ENCODE peak calls at places on chromosomes 2 and 18, in ten cellular contexts. One of them, this sample, is unnamed.

GRCh38 chr2:238369516-238370481 is 49.5 kb downstream of the TRAF3IP1 start:
- DNase-seq in tibial nerve: no peak
- DNase-seq in lower lobe of right lung: no peak
- DNase-seq in anterior cingulate cortex: no peak
- DNase-seq in activated T-cell treated with anti-CD3 and anti-CD28 coated beads for 4 hours: no peak
- DNase-seq in activated CD4-positive, alpha-beta T cell treated with anti-CD3 and anti-CD28 coated beads, Interleukin-2, amount 50 U/mL, for 4 hours: no peak
- DNase-seq in right atrium auricular region: no peak
- DNase-seq in CD4-positive, alpha-beta T cell: no peak
- DNase-seq in GM23338: no peak
- DNase-seq in amygdala: no peak
- DNase-seq in this sample: no peak

GRCh38 chr2:42951263-42951938 is 159.0 kb upstream of the HAAO start:
- DNase-seq in amygdala: no peak
- DNase-seq in CD4-positive, alpha-beta T cell: no peak
- DNase-seq in anterior cingulate cortex: no peak
- DNase-seq in activated T-cell treated with anti-CD3 and anti-CD28 coated beads for 4 hours: no peak
- DNase-seq in tibial nerve: peak; percentile 20
- DNase-seq in activated CD4-positive, alpha-beta T cell treated with anti-CD3 and anti-CD28 coated beads, Interleukin-2, amount 50 U/mL, for 4 hours: no peak
- DNase-seq in lower lobe of right lung: no peak
- DNase-seq in right atrium auricular region: no peak
- DNase-seq in GM23338: no peak
- DNase-seq in this sample: no peak

GRCh38 chr2:237627463-237628321 is at the start of gene LRRFIP1:
- DNase-seq in lower lobe of right lung: no peak
- DNase-seq in activated CD4-positive, alpha-beta T cell treated with anti-CD3 and anti-CD28 coated beads, Interleukin-2, amount 50 U/mL, for 4 hours: no peak
- DNase-seq in anterior cingulate cortex: peak; percentile 54
- DNase-seq in right atrium auricular region: no peak
- DNase-seq in CD4-positive, alpha-beta T cell: peak; percentile 8
- DNase-seq in tibial nerve: no peak
- DNase-seq in amygdala: no peak
- DNase-seq in GM23338: peak; percentile 62
- DNase-seq in activated T-cell treated with anti-CD3 and anti-CD28 coated beads for 4 hours: no peak
- DNase-seq in this sample: no peak

GRCh38 chr2:27561060-27561459 is 21.8 kb upstream of the ZNF512 start:
- DNase-seq in anterior cingulate cortex: no peak
- DNase-seq in lower lobe of right lung: no peak
- DNase-seq in activated T-cell treated with anti-CD3 and anti-CD28 coated beads for 4 hours: no peak
- DNase-seq in tibial nerve: no peak
- DNase-seq in GM23338: no peak
- DNase-seq in right atrium auricular region: no peak
- DNase-seq in amygdala: no peak
- DNase-seq in CD4-positive, alpha-beta T cell: no peak
- DNase-seq in activated CD4-positive, alpha-beta T cell treated with anti-CD3 and anti-CD28 coated beads, Interleukin-2, amount 50 U/mL, for 4 hours: no peak
- DNase-seq in this sample: no peak

GRCh38 chr2:202690321-202690900 is 55.6 kb downstream of the FAM117B start:
- DNase-seq in GM23338: peak; percentile 17
- DNase-seq in right atrium auricular region: no peak
- DNase-seq in lower lobe of right lung: no peak
- DNase-seq in CD4-positive, alpha-beta T cell: no peak
- DNase-seq in amygdala: no peak
- DNase-seq in activated CD4-positive, alpha-beta T cell treated with anti-CD3 and anti-CD28 coated beads, Interleukin-2, amount 50 U/mL, for 4 hours: no peak
- DNase-seq in tibial nerve: no peak
- DNase-seq in activated T-cell treated with anti-CD3 and anti-CD28 coated beads for 4 hours: no peak
- DNase-seq in anterior cingulate cortex: no peak
- DNase-seq in this sample: no peak

GRCh38 chr2:144606756-144607498 is 87.0 kb upstream of the ZEB2 start:
- DNase-seq in CD4-positive, alpha-beta T cell: no peak
- DNase-seq in lower lobe of right lung: no peak
- DNase-seq in activated CD4-positive, alpha-beta T cell treated with anti-CD3 and anti-CD28 coated beads, Interleukin-2, amount 50 U/mL, for 4 hours: no peak
- DNase-seq in amygdala: no peak
- DNase-seq in activated T-cell treated with anti-CD3 and anti-CD28 coated beads for 4 hours: no peak
- DNase-seq in right atrium auricular region: no peak
- DNase-seq in tibial nerve: no peak
- DNase-seq in GM23338: no peak
- DNase-seq in anterior cingulate cortex: no peak
- DNase-seq in this sample: no peak

GRCh38 chr2:140643761-140644187 is 1487.0 kb downstream of the LRP1B start:
- DNase-seq in activated T-cell treated with anti-CD3 and anti-CD28 coated beads for 4 hours: no peak
- DNase-seq in lower lobe of right lung: no peak
- DNase-seq in activated CD4-positive, alpha-beta T cell treated with anti-CD3 and anti-CD28 coated beads, Interleukin-2, amount 50 U/mL, for 4 hours: no peak
- DNase-seq in right atrium auricular region: no peak
- DNase-seq in CD4-positive, alpha-beta T cell: no peak
- DNase-seq in amygdala: no peak
- DNase-seq in anterior cingulate cortex: no peak
- DNase-seq in GM23338: no peak
- DNase-seq in tibial nerve: no peak
- DNase-seq in this sample: no peak

GRCh38 chr2:8277921-8278571 is 403.8 kb upstream of the ID2 start:
- DNase-seq in CD4-positive, alpha-beta T cell: no peak
- DNase-seq in right atrium auricular region: no peak
- DNase-seq in lower lobe of right lung: no peak
- DNase-seq in activated T-cell treated with anti-CD3 and anti-CD28 coated beads for 4 hours: no peak
- DNase-seq in activated CD4-positive, alpha-beta T cell treated with anti-CD3 and anti-CD28 coated beads, Interleukin-2, amount 50 U/mL, for 4 hours: no peak
- DNase-seq in GM23338: no peak
- DNase-seq in tibial nerve: no peak
- DNase-seq in anterior cingulate cortex: peak; percentile 15
- DNase-seq in amygdala: no peak
- DNase-seq in this sample: no peak

GRCh38 chr2:148882051-148882450 is 7.0 kb downstream of the KIF5C start:
- DNase-seq in right atrium auricular region: no peak
- DNase-seq in CD4-positive, alpha-beta T cell: no peak
- DNase-seq in GM23338: no peak
- DNase-seq in amygdala: no peak
- DNase-seq in anterior cingulate cortex: no peak
- DNase-seq in lower lobe of right lung: no peak
- DNase-seq in tibial nerve: no peak
- DNase-seq in activated CD4-positive, alpha-beta T cell treated with anti-CD3 and anti-CD28 coated beads, Interleukin-2, amount 50 U/mL, for 4 hours: no peak
- DNase-seq in activated T-cell treated with anti-CD3 and anti-CD28 coated beads for 4 hours: no peak
- DNase-seq in this sample: no peak

GRCh38 chr2:104049433-104049832 is 804.5 kb upstream of the POU3F3 start:
- DNase-seq in right atrium auricular region: no peak
- DNase-seq in activated T-cell treated with anti-CD3 and anti-CD28 coated beads for 4 hours: no peak
- DNase-seq in anterior cingulate cortex: no peak
- DNase-seq in tibial nerve: no peak
- DNase-seq in lower lobe of right lung: no peak
- DNase-seq in activated CD4-positive, alpha-beta T cell treated with anti-CD3 and anti-CD28 coated beads, Interleukin-2, amount 50 U/mL, for 4 hours: no peak
- DNase-seq in amygdala: no peak
- DNase-seq in GM23338: no peak
- DNase-seq in CD4-positive, alpha-beta T cell: no peak
- DNase-seq in this sample: no peak

GRCh38 chr2:83695037-83695436 is 764.0 kb downstream of the SUCLG1 start:
- DNase-seq in amygdala: no peak
- DNase-seq in CD4-positive, alpha-beta T cell: no peak
- DNase-seq in anterior cingulate cortex: no peak
- DNase-seq in GM23338: no peak
- DNase-seq in right atrium auricular region: no peak
- DNase-seq in tibial nerve: no peak
- DNase-seq in activated CD4-positive, alpha-beta T cell treated with anti-CD3 and anti-CD28 coated beads, Interleukin-2, amount 50 U/mL, for 4 hours: no peak
- DNase-seq in lower lobe of right lung: no peak
- DNase-seq in activated T-cell treated with anti-CD3 and anti-CD28 coated beads for 4 hours: no peak
- DNase-seq in this sample: no peak

GRCh38 chr2:124566518-124566970 is 541.5 kb downstream of the CNTNAP5 start:
- DNase-seq in GM23338: no peak
- DNase-seq in tibial nerve: no peak
- DNase-seq in activated T-cell treated with anti-CD3 and anti-CD28 coated beads for 4 hours: no peak
- DNase-seq in lower lobe of right lung: no peak
- DNase-seq in right atrium auricular region: no peak
- DNase-seq in CD4-positive, alpha-beta T cell: no peak
- DNase-seq in amygdala: no peak
- DNase-seq in anterior cingulate cortex: no peak
- DNase-seq in activated CD4-positive, alpha-beta T cell treated with anti-CD3 and anti-CD28 coated beads, Interleukin-2, amount 50 U/mL, for 4 hours: no peak
- DNase-seq in this sample: no peak

GRCh38 chr2:64626146-64626809 is 27.4 kb downstream of the SERTAD2 start:
- DNase-seq in anterior cingulate cortex: no peak
- DNase-seq in activated CD4-positive, alpha-beta T cell treated with anti-CD3 and anti-CD28 coated beads, Interleukin-2, amount 50 U/mL, for 4 hours: no peak
- DNase-seq in GM23338: no peak
- DNase-seq in right atrium auricular region: peak; percentile 40
- DNase-seq in tibial nerve: no peak
- DNase-seq in activated T-cell treated with anti-CD3 and anti-CD28 coated beads for 4 hours: no peak
- DNase-seq in lower lobe of right lung: no peak
- DNase-seq in amygdala: no peak
- DNase-seq in CD4-positive, alpha-beta T cell: no peak
- DNase-seq in this sample: no peak

GRCh38 chr2:169528271-169528701 is 18.8 kb downstream of the KLHL41 start:
- DNase-seq in right atrium auricular region: peak; percentile 73
- DNase-seq in amygdala: peak; percentile 20
- DNase-seq in GM23338: peak; percentile 90
- DNase-seq in activated T-cell treated with anti-CD3 and anti-CD28 coated beads for 4 hours: peak; percentile 73
- DNase-seq in anterior cingulate cortex: peak; percentile 52
- DNase-seq in tibial nerve: peak; percentile 81
- DNase-seq in lower lobe of right lung: peak; percentile 61
- DNase-seq in CD4-positive, alpha-beta T cell: peak; percentile 60
- DNase-seq in activated CD4-positive, alpha-beta T cell treated with anti-CD3 and anti-CD28 coated beads, Interleukin-2, amount 50 U/mL, for 4 hours: peak; percentile 73
- DNase-seq in this sample: peak; percentile 76

GRCh38 chr2:140759431-140760156 is 1371.2 kb downstream of the LRP1B start:
- DNase-seq in GM23338: no peak
- DNase-seq in CD4-positive, alpha-beta T cell: no peak
- DNase-seq in tibial nerve: no peak
- DNase-seq in right atrium auricular region: no peak
- DNase-seq in activated CD4-positive, alpha-beta T cell treated with anti-CD3 and anti-CD28 coated beads, Interleukin-2, amount 50 U/mL, for 4 hours: no peak
- DNase-seq in amygdala: peak; percentile 7
- DNase-seq in activated T-cell treated with anti-CD3 and anti-CD28 coated beads for 4 hours: no peak
- DNase-seq in lower lobe of right lung: no peak
- DNase-seq in anterior cingulate cortex: no peak
- DNase-seq in this sample: no peak

GRCh38 chr2:69926849-69927515 is 12.1 kb downstream of the MXD1 start:
- DNase-seq in activated CD4-positive, alpha-beta T cell treated with anti-CD3 and anti-CD28 coated beads, Interleukin-2, amount 50 U/mL, for 4 hours: no peak
- DNase-seq in lower lobe of right lung: no peak
- DNase-seq in right atrium auricular region: no peak
- DNase-seq in amygdala: no peak
- DNase-seq in tibial nerve: no peak
- DNase-seq in CD4-positive, alpha-beta T cell: no peak
- DNase-seq in GM23338: no peak
- DNase-seq in anterior cingulate cortex: no peak
- DNase-seq in activated T-cell treated with anti-CD3 and anti-CD28 coated beads for 4 hours: no peak
- DNase-seq in this sample: no peak

GRCh38 chr2:229141626-229142025 is 129.5 kb downstream of the PID1 start:
- DNase-seq in anterior cingulate cortex: no peak
- DNase-seq in right atrium auricular region: no peak
- DNase-seq in activated CD4-positive, alpha-beta T cell treated with anti-CD3 and anti-CD28 coated beads, Interleukin-2, amount 50 U/mL, for 4 hours: no peak
- DNase-seq in amygdala: no peak
- DNase-seq in activated T-cell treated with anti-CD3 and anti-CD28 coated beads for 4 hours: no peak
- DNase-seq in GM23338: no peak
- DNase-seq in tibial nerve: no peak
- DNase-seq in lower lobe of right lung: no peak
- DNase-seq in CD4-positive, alpha-beta T cell: no peak
- DNase-seq in this sample: no peak

GRCh38 chr2:52658598-52658997 is 1109.0 kb upstream of the CHAC2 start:
- DNase-seq in anterior cingulate cortex: no peak
- DNase-seq in GM23338: no peak
- DNase-seq in lower lobe of right lung: no peak
- DNase-seq in tibial nerve: no peak
- DNase-seq in right atrium auricular region: no peak
- DNase-seq in activated T-cell treated with anti-CD3 and anti-CD28 coated beads for 4 hours: no peak
- DNase-seq in amygdala: no peak
- DNase-seq in CD4-positive, alpha-beta T cell: no peak
- DNase-seq in activated CD4-positive, alpha-beta T cell treated with anti-CD3 and anti-CD28 coated beads, Interleukin-2, amount 50 U/mL, for 4 hours: no peak
- DNase-seq in this sample: no peak

GRCh38 chr2:161223139-161223732 is 63.0 kb downstream of the TANK start:
- DNase-seq in anterior cingulate cortex: no peak
- DNase-seq in CD4-positive, alpha-beta T cell: no peak
- DNase-seq in GM23338: peak; percentile 61
- DNase-seq in amygdala: no peak
- DNase-seq in right atrium auricular region: no peak
- DNase-seq in activated CD4-positive, alpha-beta T cell treated with anti-CD3 and anti-CD28 coated beads, Interleukin-2, amount 50 U/mL, for 4 hours: no peak
- DNase-seq in lower lobe of right lung: no peak
- DNase-seq in activated T-cell treated with anti-CD3 and anti-CD28 coated beads for 4 hours: no peak
- DNase-seq in tibial nerve: peak; percentile 31
- DNase-seq in this sample: no peak

GRCh38 chr2:165357758-165358157 is 111.7 kb upstream of the CSRNP3 start:
- DNase-seq in right atrium auricular region: no peak
- DNase-seq in amygdala: no peak
- DNase-seq in activated T-cell treated with anti-CD3 and anti-CD28 coated beads for 4 hours: no peak
- DNase-seq in lower lobe of right lung: no peak
- DNase-seq in activated CD4-positive, alpha-beta T cell treated with anti-CD3 and anti-CD28 coated beads, Interleukin-2, amount 50 U/mL, for 4 hours: no peak
- DNase-seq in tibial nerve: no peak
- DNase-seq in GM23338: no peak
- DNase-seq in anterior cingulate cortex: no peak
- DNase-seq in CD4-positive, alpha-beta T cell: no peak
- DNase-seq in this sample: no peak

GRCh38 chr2:27680571-27680970 is 16.9 kb downstream of the SLC4A1AP start:
- DNase-seq in GM23338: no peak
- DNase-seq in CD4-positive, alpha-beta T cell: no peak
- DNase-seq in anterior cingulate cortex: no peak
- DNase-seq in activated CD4-positive, alpha-beta T cell treated with anti-CD3 and anti-CD28 coated beads, Interleukin-2, amount 50 U/mL, for 4 hours: no peak
- DNase-seq in tibial nerve: no peak
- DNase-seq in lower lobe of right lung: no peak
- DNase-seq in activated T-cell treated with anti-CD3 and anti-CD28 coated beads for 4 hours: no peak
- DNase-seq in right atrium auricular region: no peak
- DNase-seq in amygdala: no peak
- DNase-seq in this sample: no peak

GRCh38 chr2:40451926-40452605 is at the start of gene SLC8A1:
- DNase-seq in right atrium auricular region: no peak
- DNase-seq in tibial nerve: no peak
- DNase-seq in anterior cingulate cortex: peak; percentile 37
- DNase-seq in CD4-positive, alpha-beta T cell: no peak
- DNase-seq in activated T-cell treated with anti-CD3 and anti-CD28 coated beads for 4 hours: no peak
- DNase-seq in amygdala: no peak
- DNase-seq in lower lobe of right lung: peak; percentile 55
- DNase-seq in activated CD4-positive, alpha-beta T cell treated with anti-CD3 and anti-CD28 coated beads, Interleukin-2, amount 50 U/mL, for 4 hours: no peak
- DNase-seq in GM23338: peak; percentile 67
- DNase-seq in this sample: no peak

GRCh38 chr2:239190921-239191885 is 209.6 kb downstream of the HDAC4 start:
- DNase-seq in anterior cingulate cortex: no peak
- DNase-seq in activated CD4-positive, alpha-beta T cell treated with anti-CD3 and anti-CD28 coated beads, Interleukin-2, amount 50 U/mL, for 4 hours: no peak
- DNase-seq in activated T-cell treated with anti-CD3 and anti-CD28 coated beads for 4 hours: no peak
- DNase-seq in tibial nerve: no peak
- DNase-seq in lower lobe of right lung: no peak
- DNase-seq in right atrium auricular region: no peak
- DNase-seq in CD4-positive, alpha-beta T cell: no peak
- DNase-seq in amygdala: no peak
- DNase-seq in GM23338: no peak
- DNase-seq in this sample: no peak

GRCh38 chr2:229431331-229431954 is 160.4 kb upstream of the PID1 start:
- DNase-seq in lower lobe of right lung: no peak
- DNase-seq in amygdala: no peak
- DNase-seq in GM23338: peak; percentile 89
- DNase-seq in right atrium auricular region: no peak
- DNase-seq in CD4-positive, alpha-beta T cell: no peak
- DNase-seq in activated CD4-positive, alpha-beta T cell treated with anti-CD3 and anti-CD28 coated beads, Interleukin-2, amount 50 U/mL, for 4 hours: no peak
- DNase-seq in tibial nerve: no peak
- DNase-seq in anterior cingulate cortex: no peak
- DNase-seq in activated T-cell treated with anti-CD3 and anti-CD28 coated beads for 4 hours: no peak
- DNase-seq in this sample: no peak

GRCh38 chr2:43309935-43310334 is 83.5 kb upstream of the ZFP36L2 start:
- DNase-seq in activated CD4-positive, alpha-beta T cell treated with anti-CD3 and anti-CD28 coated beads, Interleukin-2, amount 50 U/mL, for 4 hours: no peak
- DNase-seq in right atrium auricular region: no peak
- DNase-seq in activated T-cell treated with anti-CD3 and anti-CD28 coated beads for 4 hours: no peak
- DNase-seq in GM23338: no peak
- DNase-seq in lower lobe of right lung: no peak
- DNase-seq in amygdala: no peak
- DNase-seq in anterior cingulate cortex: no peak
- DNase-seq in tibial nerve: no peak
- DNase-seq in CD4-positive, alpha-beta T cell: no peak
- DNase-seq in this sample: no peak

GRCh38 chr2:60312618-60313017 is 240.8 kb downstream of the BCL11A start:
- DNase-seq in lower lobe of right lung: no peak
- DNase-seq in tibial nerve: no peak
- DNase-seq in CD4-positive, alpha-beta T cell: no peak
- DNase-seq in activated T-cell treated with anti-CD3 and anti-CD28 coated beads for 4 hours: no peak
- DNase-seq in GM23338: no peak
- DNase-seq in anterior cingulate cortex: no peak
- DNase-seq in activated CD4-positive, alpha-beta T cell treated with anti-CD3 and anti-CD28 coated beads, Interleukin-2, amount 50 U/mL, for 4 hours: no peak
- DNase-seq in amygdala: no peak
- DNase-seq in right atrium auricular region: no peak
- DNase-seq in this sample: no peak

GRCh38 chr18:32980896-32981295 is 208.1 kb upstream of the KLHL14 start:
- DNase-seq in CD4-positive, alpha-beta T cell: no peak
- DNase-seq in anterior cingulate cortex: no peak
- DNase-seq in tibial nerve: no peak
- DNase-seq in activated CD4-positive, alpha-beta T cell treated with anti-CD3 and anti-CD28 coated beads, Interleukin-2, amount 50 U/mL, for 4 hours: no peak
- DNase-seq in right atrium auricular region: no peak
- DNase-seq in lower lobe of right lung: no peak
- DNase-seq in activated T-cell treated with anti-CD3 and anti-CD28 coated beads for 4 hours: no peak
- DNase-seq in GM23338: no peak
- DNase-seq in amygdala: no peak
- DNase-seq in this sample: no peak

GRCh38 chr2:57296795-57297517 is 749.6 kb upstream of the VRK2 start:
- DNase-seq in activated T-cell treated with anti-CD3 and anti-CD28 coated beads for 4 hours: no peak
- DNase-seq in GM23338: no peak
- DNase-seq in right atrium auricular region: no peak
- DNase-seq in activated CD4-positive, alpha-beta T cell treated with anti-CD3 and anti-CD28 coated beads, Interleukin-2, amount 50 U/mL, for 4 hours: no peak
- DNase-seq in CD4-positive, alpha-beta T cell: no peak
- DNase-seq in tibial nerve: no peak
- DNase-seq in amygdala: no peak
- DNase-seq in anterior cingulate cortex: no peak
- DNase-seq in lower lobe of right lung: no peak
- DNase-seq in this sample: no peak

This sample was measured in activated CD4-positive, alpha-beta memory T cell treated with anti-CD3 and anti-CD28 coated beads, Interleukin-2, amount 10 ng/mL, durations not matched to agents 7 days and 5 days.